ENCODE peak calls at places on chromosomes 16 and 17, in five cellular contexts. A is psoas muscle; N is neuronal stem cell; C is CD4-positive, alpha-beta memory T cell; V is heart left ventricle. F is an unnamed sample. For H3K9me3, the result is how much of the 10 kb centered on the place peaks cover.

GRCh38 chr17:17535957-17536356 is 39.8 kb upstream of the RASD1 start:
- DNase-seq in A (peak), N (no peak), C (no peak), V (peak), F (peak)

GRCh38 chr17:4948997-4949320 is 629 bp upstream of the PFN1 start:
- DNase-seq in A (peak), N (peak), C (peak), V (peak), F (peak)

GRCh38 chr17:64343833-64344637 is 46.6 kb downstream of the PECAM1 start:
- DNase-seq in A (peak), N (peak), C (peak), V (peak), F (peak)

GRCh38 chr17:29524692-29525091 is 42.1 kb downstream of the ABHD15 start:
- DNase-seq in A (no peak), N (no peak), C (no peak), V (no peak), F (no peak)

GRCh38 chr16:85119333-85120005 is 7.2 kb upstream of the CIBAR2 start:
- DNase-seq in A (no peak), N (no peak), C (no peak), V (no peak), F (no peak)

GRCh38 chr16:85861095-85861825 is 37.7 kb upstream of the IRF8 start:
- DNase-seq in A (no peak), N (no peak), C (no peak), V (no peak), F (no peak)

GRCh38 chr17:7711356-7711755 is 6.2 kb upstream of the DNAH2 start:
- DNase-seq in A (no peak), N (no peak), C (no peak), V (no peak), F (no peak)

GRCh38 chr16:48378836-48379235 is 6.4 kb downstream of the SIAH1 start:
- DNase-seq in A (no peak), N (no peak), C (no peak), V (no peak), F (no peak)

GRCh38 chr16:10493276-10493675 is 87.1 kb downstream of the EMP2 start:
- DNase-seq in A (no peak), N (no peak), C (no peak), V (no peak), F (no peak)

GRCh38 chr17:17565471-17566365 is 25.8 kb downstream of the PEMT start:
- DNase-seq in A (peak), N (no peak), C (no peak), V (no peak), F (no peak)

GRCh38 chr17:58219789-58220183 is 731 bp upstream of the MKS1 start:
- DNase-seq in A (no peak), N (no peak), C (no peak), V (no peak), F (no peak)

GRCh38 chr17:39699818-39700147 is at the start of gene ERBB2:
- DNase-seq in A (peak), N (no peak), C (no peak), V (peak), F (peak)

GRCh38 chr17:8611671-8612298 is 18.7 kb downstream of the MYH10 start:
- DNase-seq in A (no peak), N (no peak), C (no peak), V (no peak), F (no peak)

GRCh38 chr16:55632259-55632658 is 23.5 kb upstream of the SLC6A2 start:
- DNase-seq in A (no peak), N (no peak), C (no peak), V (no peak), F (no peak)

GRCh38 chr16:31071861-31072260 is 2.2 kb downstream of the ZNF668 start:
- DNase-seq in A (no peak), N (no peak), C (no peak), V (no peak), F (peak)

GRCh38 chr17:2233441-2233947 is 70.1 kb downstream of the SMG6 start:
- DNase-seq in A (peak), N (no peak), C (no peak), V (no peak), F (no peak)

GRCh38 chr16:1997591-1998359 is 8.0 kb downstream of the SYNGR3 start:
- DNase-seq in A (peak), N (no peak), C (no peak), V (no peak), F (peak)

GRCh38 chr16:53893731-53894435 is 189.9 kb downstream of the FTO start:
- DNase-seq in A (peak), N (no peak), C (no peak), V (no peak), F (peak)

GRCh38 chr17:27602721-27603445 is 28.1 kb upstream of the LGALS9 start:
- DNase-seq in A (peak), N (peak), C (peak), V (peak), F (peak)

GRCh38 chr16:3295783-3296182 is 9.4 kb downstream of the TIGD7 start:
- DNase-seq in A (no peak), N (no peak), C (no peak), V (no peak), F (no peak)

GRCh38 chr16:3289998-3290673 is 6.8 kb downstream of the ZNF263 start:
- DNase-seq in A (no peak), N (no peak), C (no peak), V (no peak), F (no peak)

GRCh38 chr16:3292604-3293003 is 9.3 kb downstream of the ZNF263 start:
- DNase-seq in A (no peak), N (no peak), C (no peak), V (no peak), F (no peak)

DNA sequence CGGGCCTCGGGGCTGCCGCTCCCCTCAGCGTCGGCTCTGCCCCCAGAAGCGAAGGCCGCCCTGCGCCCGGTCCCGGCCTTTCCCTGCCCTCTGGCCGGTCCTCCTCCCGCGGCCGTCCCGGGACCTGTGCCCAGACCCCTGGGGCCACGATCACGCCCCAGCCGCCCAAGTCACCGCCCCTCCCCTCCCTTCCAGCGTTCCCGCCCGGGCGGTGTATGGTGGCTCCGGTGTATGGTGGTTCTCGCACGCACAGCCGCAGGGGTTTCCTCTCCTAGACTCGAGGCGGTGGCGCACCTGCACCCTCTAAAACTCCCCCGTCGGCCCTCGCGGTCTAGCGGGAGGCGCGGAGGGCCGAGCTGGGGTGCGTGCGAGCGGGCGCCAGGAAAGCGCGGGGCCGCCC is 10.0 kb downstream of the TIGD7 start:
- DNase-seq in A (no peak), N (no peak), C (no peak), V (no peak), F (no peak)
- H3K9me3 ChIP-seq in A (half or more), N (half or more), C (under half), V (half or more), F (half or more)

GRCh38 chr17:82943751-82944150 is 103.9 kb upstream of the ZNF750 start:
- DNase-seq in A (peak), N (no peak), C (no peak), V (peak), F (peak)
- H3K9me3 ChIP-seq in A (under half), N (half or more), C (under half), V (under half), F (under half)

GRCh38 chr16:35431829-35432663 is 1972.6 kb downstream of the TP53TG3F start:
- DNase-seq in A (no peak), N (no peak), C (no peak), V (no peak), F (no peak)
- H3K9me3 ChIP-seq in A (under half), N (under half), C (under half), V (under half), F (under half)

DNA sequence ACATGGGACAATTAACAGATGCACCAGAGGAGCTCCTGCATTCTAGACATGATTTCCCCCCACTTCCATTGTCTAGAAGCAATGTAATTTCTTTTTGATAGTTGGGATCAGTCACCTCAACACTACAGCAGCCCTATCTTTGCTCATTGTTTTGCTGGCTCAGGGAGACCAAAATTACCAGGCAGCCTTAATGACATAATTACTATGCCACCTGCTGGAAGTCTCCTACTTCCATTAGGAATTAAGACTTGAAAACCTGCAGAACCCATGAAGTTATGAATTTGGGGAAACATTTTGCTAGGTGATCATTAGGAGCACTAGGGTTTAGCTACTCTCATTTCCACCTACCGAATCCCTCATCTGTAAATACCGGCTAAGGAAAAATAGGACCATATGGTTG is 312.0 kb upstream of the CA10 start:
- DNase-seq in A (no peak), N (no peak), C (no peak), V (no peak), F (no peak)
- H3K9me3 ChIP-seq in A (under half), N (under half), C (under half), V (under half), F (under half)

GRCh38 chr16:24381470-24382118 is 125.5 kb downstream of the CACNG3 start:
- DNase-seq in A (no peak), N (no peak), C (no peak), V (no peak), F (no peak)
- H3K9me3 ChIP-seq in A (under half), N (under half), C (under half), V (under half), F (under half)

GRCh38 chr17:56928586-56928985 is 14.7 kb upstream of the TRIM25 start:
- DNase-seq in A (no peak), N (no peak), C (no peak), V (no peak), F (no peak)

GRCh38 chr17:56930739-56931337 is 17.0 kb upstream of the TRIM25 start:
- DNase-seq in A (no peak), N (no peak), C (no peak), V (no peak), F (no peak)

GRCh38 chr17:56926270-56926669 is 12.4 kb upstream of the TRIM25 start:
- DNase-seq in A (no peak), N (no peak), C (no peak), V (no peak), F (no peak)

GRCh38 chr17:56926704-56927103 is 12.9 kb upstream of the TRIM25 start:
- DNase-seq in A (no peak), N (no peak), C (no peak), V (no peak), F (no peak)

DNA sequence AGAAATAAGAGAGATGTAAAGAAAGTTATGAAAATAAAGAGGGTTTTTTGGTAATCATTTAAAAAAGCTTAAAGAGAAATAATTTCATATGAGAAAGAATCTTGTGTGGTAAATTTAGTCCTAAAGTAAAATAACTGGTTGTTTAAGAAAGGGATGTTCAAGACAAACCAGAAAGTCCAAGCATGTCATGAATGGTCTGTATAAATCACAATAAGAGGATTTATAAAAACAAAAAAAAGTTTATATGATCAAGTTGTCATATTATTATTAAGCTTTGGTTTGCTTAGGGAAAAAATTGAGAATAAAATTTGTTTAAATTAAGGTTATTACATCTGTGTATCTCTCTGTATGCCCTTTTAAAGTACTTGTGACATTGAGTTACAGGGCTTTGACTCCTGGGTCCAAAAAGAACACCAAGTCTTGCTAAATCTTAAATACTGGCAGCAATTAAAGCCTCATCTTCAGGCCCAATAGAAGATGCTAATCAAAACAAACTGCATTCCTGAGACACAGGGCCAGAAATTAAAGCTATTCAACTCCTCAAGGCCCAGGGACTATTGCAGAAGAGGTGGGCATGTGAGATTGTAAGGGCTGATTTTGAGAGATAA is 15.6 kb upstream of the TRIM25 start:
- DNase-seq in A (no peak), N (no peak), C (no peak), V (no peak), F (no peak)
- H3K9me3 ChIP-seq in A (under half), N (under half), C (under half), V (under half), F (under half)

GRCh38 chr17:34006126-34006525 is 249.0 kb upstream of the CCL2 start:
- DNase-seq in A (no peak), N (no peak), C (no peak), V (no peak), F (no peak)
- H3K9me3 ChIP-seq in A (under half), N (under half), C (under half), V (under half), F (under half)

GRCh38 chr16:35404273-35404672 is 1944.9 kb downstream of the TP53TG3F start:
- DNase-seq in A (no peak), N (no peak), C (no peak), V (no peak), F (no peak)

GRCh38 chr16:35398208-35398607 is 1938.8 kb downstream of the TP53TG3F start:
- DNase-seq in A (no peak), N (no peak), C (no peak), V (no peak), F (no peak)

GRCh38 chr16:35399133-35399532 is 1939.7 kb downstream of the TP53TG3F start:
- DNase-seq in A (no peak), N (no peak), C (no peak), V (no peak), F (no peak)
- H3K9me3 ChIP-seq in A (under half), N (under half), C (under half), V (under half), F (under half)